ENCODE peak calls at places on chromosomes 1 and 21, in ten cellular contexts. O is NCI-H1694 treated with DMSO at 0.1 percent for 48 hours, Y is iPS-NIHi11, M is NCI-H1105, I is HEK293T, P is non-pigmented ciliary epithelial cell, D is epithelial cell of prostate, V is adipocyte, A is NCI-H1092, N is BJ. Q is an unnamed sample.

GRCh38 chr1:32247983-32248889 is 1.2 kb downstream of the FAM167B start:
- DNase-seq in O (peak), Y (peak), M (peak), I (peak), P (no peak), D (peak), V (peak), A (peak), N (no peak), Q (peak)

GRCh38 chr1:89516055-89516454 is 8.6 kb upstream of the LRRC8B start:
- DNase-seq in O (no peak), Y (no peak), M (no peak), I (no peak), P (peak), D (peak), V (peak), A (no peak), N (no peak), Q (no peak)

GRCh38 chr1:31751822-31752241 is 12.3 kb downstream of the ADGRB2 start:
- DNase-seq in O (no peak), Y (no peak), M (no peak), I (no peak), P (no peak), D (no peak), V (no peak), A (no peak), N (no peak), Q (no peak)

GRCh38 chr1:32920833-32921232 is 19.6 kb upstream of the TMEM54 start:
- DNase-seq in O (no peak), Y (no peak), M (no peak), I (no peak), P (no peak), D (no peak), V (no peak), A (no peak), N (no peak), Q (no peak)

GRCh38 chr1:209704584-209704983 is at the start of gene HSD11B1:
- DNase-seq in O (no peak), Y (no peak), M (no peak), I (no peak), P (peak), D (no peak), V (peak), A (no peak), N (peak), Q (no peak)

GRCh38 chr1:234331511-234331910 is 41.7 kb upstream of the COA6 start:
- DNase-seq in O (no peak), Y (no peak), M (no peak), I (no peak), P (no peak), D (no peak), V (no peak), A (no peak), N (no peak), Q (no peak)

GRCh38 chr1:225767591-225768540 is 9.8 kb upstream of the SRP9 start:
- DNase-seq in O (peak), Y (no peak), M (peak), I (no peak), P (no peak), D (no peak), V (peak), A (peak), N (no peak), Q (no peak)

GRCh38 chr21:33035147-33035546 is 9.4 kb downstream of the OLIG2 start:
- DNase-seq in O (no peak), Y (no peak), M (no peak), I (no peak), P (no peak), D (no peak), V (no peak), A (no peak), N (no peak), Q (no peak)

GRCh38 chr1:5466487-5466886 is 525.7 kb downstream of the NPHP4 start:
- DNase-seq in O (no peak), Y (no peak), M (no peak), I (no peak), P (no peak), D (no peak), V (no peak), A (no peak), N (no peak), Q (no peak)

GRCh38 chr1:26284597-26285351 is 4.9 kb downstream of the SH3BGRL3 start:
- DNase-seq in O (peak), Y (peak), M (no peak), I (peak), P (peak), D (no peak), V (peak), A (no peak), N (peak), Q (no peak)

GRCh38 chr1:17612831-17613230 is 73.3 kb downstream of the ARHGEF10L start:
- DNase-seq in O (no peak), Y (no peak), M (no peak), I (no peak), P (no peak), D (no peak), V (no peak), A (no peak), N (no peak), Q (no peak)

GRCh38 chr1:19462781-19463180 is 22.6 kb downstream of the CAPZB start:
- DNase-seq in O (no peak), Y (no peak), M (no peak), I (no peak), P (no peak), D (no peak), V (no peak), A (no peak), N (no peak), Q (no peak)

GRCh38 chr1:10161541-10162290 is 48.7 kb upstream of the KIF1B start:
- DNase-seq in O (no peak), Y (no peak), M (no peak), I (no peak), P (no peak), D (no peak), V (no peak), A (no peak), N (no peak), Q (no peak)

GRCh38 chr1:1593834-1594601 is 5.9 kb downstream of the FNDC10 start:
- DNase-seq in O (no peak), Y (no peak), M (no peak), I (no peak), P (no peak), D (no peak), V (no peak), A (no peak), N (no peak), Q (no peak)

GRCh38 chr1:153340356-153340755 is 8.3 kb downstream of the PGLYRP4 start:
- DNase-seq in O (no peak), Y (no peak), M (no peak), I (peak), P (no peak), D (no peak), V (no peak), A (no peak), N (no peak), Q (no peak)

GRCh38 chr1:67439277-67440029 is 9.3 kb upstream of the SERBP1 start:
- DNase-seq in O (no peak), Y (no peak), M (no peak), I (peak), P (no peak), D (no peak), V (peak), A (no peak), N (no peak), Q (no peak)

GRCh38 chr21:33308586-33309490 is 15.9 kb upstream of the IFNAR1 start:
- DNase-seq in O (peak), Y (no peak), M (peak), I (no peak), P (no peak), D (no peak), V (peak), A (peak), N (no peak), Q (peak)

GRCh38 chr1:15579683-15580047 is 5.2 kb downstream of the AGMAT start:
- DNase-seq in O (no peak), Y (peak), M (no peak), I (no peak), P (no peak), D (no peak), V (no peak), A (no peak), N (no peak), Q (no peak)

GRCh38 chr1:236759252-236759859 is 35.7 kb upstream of the MTR start:
- DNase-seq in O (peak), Y (peak), M (no peak), I (peak), P (no peak), D (no peak), V (peak), A (no peak), N (no peak), Q (peak)

GRCh38 chr1:207302618-207303408 is 18.7 kb upstream of the CD55 start:
- DNase-seq in O (no peak), Y (no peak), M (no peak), I (no peak), P (no peak), D (no peak), V (no peak), A (no peak), N (no peak), Q (no peak)

GRCh38 chr1:21815724-21816311 is 3.8 kb downstream of the LDLRAD2 start:
- DNase-seq in O (no peak), Y (peak), M (no peak), I (no peak), P (no peak), D (no peak), V (no peak), A (no peak), N (no peak), Q (no peak)

GRCh38 chr1:158527190-158527815 is 26.9 kb downstream of the OR6Y1 start:
- DNase-seq in O (no peak), Y (peak), M (no peak), I (no peak), P (no peak), D (peak), V (no peak), A (peak), N (no peak), Q (peak)

GRCh38 chr1:201156819-201157218 is 2.5 kb upstream of the TMEM9 start:
- DNase-seq in O (no peak), Y (no peak), M (no peak), I (no peak), P (no peak), D (no peak), V (no peak), A (no peak), N (no peak), Q (no peak)

GRCh38 chr1:52204696-52205095 is 62.8 kb downstream of the ZFYVE9 start:
- DNase-seq in O (no peak), Y (no peak), M (no peak), I (no peak), P (no peak), D (no peak), V (no peak), A (no peak), N (no peak), Q (no peak)

GRCh38 chr1:203906932-203907331 is 45.5 kb downstream of the SNRPE start:
- DNase-seq in O (no peak), Y (peak), M (no peak), I (no peak), P (peak), D (peak), V (peak), A (no peak), N (peak), Q (no peak)

GRCh38 chr1:59011663-59012062 is 227.8 kb upstream of the JUN start:
- DNase-seq in O (no peak), Y (no peak), M (no peak), I (no peak), P (no peak), D (no peak), V (no peak), A (no peak), N (no peak), Q (no peak)

GRCh38 chr1:43540653-43541071 is 10.0 kb downstream of the PTPRF start:
- DNase-seq in O (no peak), Y (no peak), M (no peak), I (no peak), P (no peak), D (no peak), V (no peak), A (no peak), N (no peak), Q (no peak)

GRCh38 chr1:237341391-237341790 is 299.4 kb downstream of the RYR2 start:
- DNase-seq in O (no peak), Y (peak), M (no peak), I (no peak), P (no peak), D (no peak), V (no peak), A (no peak), N (no peak), Q (no peak)

GRCh38 chr1:39293375-39294070 is 89.0 kb downstream of the MACF1 start:
- DNase-seq in O (no peak), Y (no peak), M (no peak), I (no peak), P (peak), D (no peak), V (peak), A (no peak), N (no peak), Q (no peak)

GRCh38 chr1:78250201-78250600 is 204.4 kb downstream of the GIPC2 start:
- DNase-seq in O (no peak), Y (no peak), M (no peak), I (no peak), P (no peak), D (no peak), V (no peak), A (no peak), N (no peak), Q (no peak)

GRCh38 chr21:33478858-33479678 is 706 bp downstream of the TMEM50B start:
- DNase-seq in O (peak), Y (peak), M (no peak), I (peak), P (no peak), D (no peak), V (peak), A (peak), N (no peak), Q (no peak)

GRCh38 chr1:73998348-73998959 is 199.5 kb downstream of the LRRIQ3 start:
- DNase-seq in O (peak), Y (peak), M (peak), I (peak), P (peak), D (no peak), V (peak), A (peak), N (no peak), Q (peak)

GRCh38 chr1:65330822-65331221 is 21.5 kb downstream of the DNAJC6 start:
- DNase-seq in O (no peak), Y (peak), M (no peak), I (no peak), P (no peak), D (no peak), V (no peak), A (no peak), N (no peak), Q (no peak)

GRCh38 chr1:112699425-112700144 is 7.3 kb downstream of the RHOC start:
- DNase-seq in O (no peak), Y (no peak), M (no peak), I (no peak), P (no peak), D (no peak), V (no peak), A (no peak), N (no peak), Q (no peak)